ENCODE peak calls at places on chromosomes 4 and X, in six cellular contexts. V is IMR-90, M is mesendoderm, X is H1, S is neuronal stem cell, A is H9. W is an unnamed sample.

GRCh38 chr4:80138556-80139538 is 58.5 kb upstream of the PRDM8 start:
- DNase-seq in A (no peak), S (no peak), V (peak; percentile 82), M (no peak), X (no peak), W (no peak)

GRCh38 chrX:28225508-28225907 is 244.3 kb upstream of the DCAF8L1 start:
- DNase-seq in S (no peak), V (no peak), X (no peak), M (no peak), A (no peak), W (no peak)

GRCh38 chrX:97763391-97763790 is 879.7 kb downstream of the RPA4 start:
- DNase-seq in A (no peak), S (no peak), V (no peak), X (no peak), M (peak; percentile 30), W (no peak)

GRCh38 chr4:120218981-120219380 is 152.3 kb upstream of the MAD2L1 start:
- DNase-seq in X (no peak), A (no peak), M (no peak), V (no peak), S (no peak), W (no peak)

GRCh38 chr4:4950891-4951290 is 68.4 kb downstream of the CYTL1 start:
- DNase-seq in A (no peak), S (no peak), V (no peak), X (no peak), M (no peak), W (no peak)

GRCh38 chr4:70746179-70746839 is 24.5 kb downstream of the RUFY3 start:
- DNase-seq in V (peak; percentile 70), X (no peak), A (no peak), M (no peak), S (no peak), W (peak; percentile 79)

GRCh38 chrX:40174594-40175415 is 77.0 kb upstream of the BCOR start:
- DNase-seq in X (no peak), V (no peak), M (peak; percentile 69), S (no peak), A (peak; percentile 75), W (peak; percentile 82)

GRCh38 chrX:72308566-72309296 is 3.0 kb upstream of the CITED1 start:
- DNase-seq in A (peak; percentile 82), X (no peak), S (peak; percentile 56), V (peak; percentile 50), M (peak; percentile 88), W (peak; percentile 69)

GRCh38 chr4:98260047-98260578 is 1.1 kb upstream of the RAP1GDS1 start:
- DNase-seq in M (peak; percentile 77), V (peak; percentile 10), A (peak; percentile 62), X (no peak), S (no peak), W (no peak)

GRCh38 chr4:109979932-109980717 is 67.4 kb downstream of the EGF start:
- DNase-seq in X (no peak), A (no peak), M (peak; percentile 73), S (no peak), V (peak; percentile 78), W (peak; percentile 75)

GRCh38 chr4:66572949-66573348 is 902.7 kb upstream of the EPHA5 start:
- DNase-seq in S (no peak), A (no peak), V (peak; percentile 43), X (no peak), M (no peak), W (peak; percentile 79)

GRCh38 chr4:4694296-4694772 is 152.5 kb upstream of the STX18 start:
- DNase-seq in X (peak; percentile 21), A (peak; percentile 75), M (peak; percentile 81), V (peak; percentile 23), S (no peak), W (peak; percentile 76)

GRCh38 chr4:94811653-94812052 is 53.9 kb downstream of the BMPR1B start:
- DNase-seq in A (no peak), S (no peak), X (no peak), V (no peak), M (no peak), W (no peak)

GRCh38 chrX:73916931-73917657 is 354.1 kb downstream of the CHIC1 start:
- DNase-seq in V (peak; percentile 91), X (peak; percentile 2), M (peak; percentile 92), A (no peak), S (peak; percentile 20), W (peak; percentile 81)

GRCh38 chrX:7077910-7078245 is 69.6 kb upstream of the STS start:
- DNase-seq in A (no peak), S (no peak), X (no peak), M (no peak), V (no peak), W (no peak)

GRCh38 chrX:116499780-116500179 is 37.0 kb upstream of the CT83 start:
- DNase-seq in V (no peak), M (no peak), A (no peak), X (no peak), S (no peak), W (no peak)

GRCh38 chr4:85534120-85534519 is 59.2 kb downstream of the ARHGAP24 start:
- DNase-seq in S (no peak), A (no peak), V (no peak), X (no peak), M (no peak), W (no peak)

GRCh38 chr4:118282692-118283091 is 70.1 kb downstream of the PRSS12 start:
- DNase-seq in X (no peak), S (no peak), A (no peak), V (peak; percentile 79), M (peak; percentile 19), W (no peak)

GRCh38 chrX:13377537-13377936 is 57.7 kb upstream of the ATXN3L start:
- DNase-seq in M (no peak), A (no peak), V (peak; percentile 95), S (no peak), X (no peak), W (peak; percentile 58)

GRCh38 chrX:132743086-132743485 is 215.3 kb downstream of the HS6ST2 start:
- DNase-seq in A (peak; percentile 45), M (no peak), X (no peak), S (no peak), V (no peak), W (no peak)

GRCh38 chr4:1290165-1290977 is 680 bp downstream of the MAEA start:
- DNase-seq in M (peak; percentile 52), S (no peak), V (peak; percentile 4), A (no peak), X (no peak), W (peak; percentile 25)

GRCh38 chr4:146381263-146381872 is 140.4 kb downstream of the SLC10A7 start:
- DNase-seq in A (no peak), S (no peak), M (peak; percentile 51), X (no peak), V (peak; percentile 8), W (no peak)

GRCh38 chr4:2079926-2080325 is 20.8 kb downstream of the NAT8L start:
- DNase-seq in S (no peak), M (no peak), X (no peak), V (no peak), A (peak; percentile 11), W (no peak)

GRCh38 chr4:17962171-17962570 is 59.4 kb downstream of the LCORL start:
- DNase-seq in M (no peak), X (no peak), S (no peak), A (no peak), V (peak; percentile 43), W (no peak)

GRCh38 chr4:10605056-10605455 is 79.5 kb downstream of the CLNK start:
- DNase-seq in A (no peak), M (no peak), S (no peak), V (peak; percentile 41), X (no peak), W (peak; percentile 75)

GRCh38 chr4:172648471-172648870 is 520.1 kb upstream of the GALNT7 start:
- DNase-seq in M (no peak), S (no peak), A (no peak), V (peak; percentile 26), X (no peak), W (no peak)

GRCh38 chrX:7925867-7926472 is 1.2 kb downstream of the PNPLA4 start:
- DNase-seq in S (peak; percentile 35), A (peak; percentile 59), X (peak; percentile 9), V (peak; percentile 63), M (peak; percentile 75), W (peak; percentile 72)

GRCh38 chr4:145099653-145100052 is 1.5 kb downstream of the ABCE1 start:
- DNase-seq in X (no peak), A (no peak), M (no peak), V (peak; percentile 5), S (no peak), W (no peak)

GRCh38 chr4:145101091-145101490 is 3.0 kb downstream of the ABCE1 start:
- DNase-seq in X (no peak), S (no peak), A (no peak), V (no peak), M (no peak), W (no peak)

GRCh38 chr4:145097331-145097820 is 620 bp downstream of the ANAPC10 start:
- DNase-seq in V (no peak), X (no peak), A (no peak), M (no peak), S (no peak), W (no peak)

GRCh38 chr4:145097821-145098674 is at the start of the genes ABCE1 and ANAPC10:
- DNase-seq in S (peak; percentile 95), M (peak; percentile 99), X (peak; percentile 89), A (peak; percentile 96), V (peak; percentile 99), W (peak; percentile 99)

GRCh38 chr4:145098675-145099037 is 545 bp downstream of the ABCE1 start:
- DNase-seq in V (peak; percentile 66), A (no peak), M (no peak), S (no peak), X (no peak), W (peak; percentile 79)
- H3K18ac ChIP-seq in V (no peak overlapping the region), A (peak overlapping the region; percentile 88), M (peak overlapping the region; percentile 0), S (no peak overlapping the region), X (peak overlapping the region; percentile 88), W (peak overlapping the region; percentile 25)

DNA sequence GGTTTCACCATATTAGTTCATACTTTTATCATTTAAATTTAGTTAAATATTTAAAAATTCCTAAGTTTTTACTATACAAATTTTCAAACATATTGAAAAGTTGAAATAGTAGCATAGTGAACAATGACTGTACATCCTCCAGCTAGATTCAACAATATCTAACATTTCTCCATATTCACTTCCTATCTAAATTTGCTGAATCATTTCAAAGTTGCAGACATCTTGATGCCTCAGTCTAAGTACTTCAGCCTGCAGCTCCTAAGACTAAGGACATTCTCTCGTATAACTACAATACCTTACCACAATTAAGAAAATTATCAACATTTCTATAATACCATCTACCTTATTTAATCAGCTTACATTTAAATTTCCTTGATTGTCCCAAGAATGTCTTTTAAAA is 132.7 kb downstream of the TMEM164 start:
- DNase-seq in V (peak; percentile 5), S (no peak), M (no peak), A (no peak), X (no peak), W (no peak)
- H2BK15ac ChIP-seq in V (no peak overlapping the region), S (no peak overlapping the region), M (no peak overlapping the region), A (no peak overlapping the region), X (no peak overlapping the region), W (no peak overlapping the region)

GRCh38 chr4:67700119-67700873 is 659 bp downstream of the UBA6 start:
- DNase-seq in S (no peak), V (peak; percentile 27), M (no peak), A (no peak), X (no peak), W (peak; percentile 39)
- H3K18ac ChIP-seq in S (peak overlapping the region; percentile 95), V (no peak overlapping the region), M (no peak overlapping the region), A (peak overlapping the region; percentile 88), X (peak overlapping the region; percentile 83), W (peak overlapping the region; percentile 13)

DNA sequence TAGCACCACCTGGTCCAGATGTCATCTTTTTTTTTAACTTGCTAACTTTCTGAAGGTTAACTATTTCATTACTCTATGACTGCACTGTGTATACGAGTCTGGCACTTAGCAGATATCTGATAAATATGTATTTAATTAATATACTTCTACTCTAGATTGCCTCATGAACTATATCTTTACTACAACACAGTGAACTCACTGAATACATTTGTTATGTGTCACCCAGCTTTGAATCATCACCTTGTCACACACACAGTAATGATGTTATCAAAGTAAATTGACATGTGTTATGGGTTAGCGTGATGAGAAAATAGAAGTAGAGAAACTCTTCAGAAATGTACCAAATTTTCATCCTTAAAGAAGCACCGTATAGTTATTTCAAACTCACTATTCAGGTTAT is 419.3 kb upstream of the ADGRL3 start:
- DNase-seq in S (no peak), A (no peak), M (no peak), X (no peak), V (peak; percentile 50), W (no peak)
- H2BK15ac ChIP-seq in S (no peak overlapping the region), A (no peak overlapping the region), M (no peak overlapping the region), X (no peak overlapping the region), V (no peak overlapping the region), W (no peak overlapping the region)

W was measured in mesenchymal stem cell.